ENCODE peak calls at places on chromosomes 16 and 17, in five cellular contexts. Q is K562, Y is SK-N-SH, F is HepG2, W is GM12878. I is an unnamed sample.

GRCh38 chr17:307741-308507 is 44.7 kb downstream of the RPH3AL start:
- DNase-seq in F (no peak), Y (no peak), Q (no peak), W (no peak), I (no peak)

GRCh38 chr17:39794249-39794970 is 56.7 kb downstream of the GRB7 start:
- DNase-seq in W (peak), Y (no peak), Q (no peak), F (no peak), I (no peak)

GRCh38 chr17:50559674-50560184 is 786 bp upstream of the CACNA1G start:
- DNase-seq in Y (peak), Q (peak), F (no peak), W (no peak), I (peak)

GRCh38 chr16:70396209-70396904 is 42.5 kb downstream of the ST3GAL2 start:
- DNase-seq in Q (peak), W (no peak), Y (peak), F (no peak), I (no peak)

GRCh38 chr16:29899516-29900101 is at the start of gene SEZ6L2:
- DNase-seq in F (peak), Y (peak), Q (peak), W (no peak), I (peak)

GRCh38 chr16:28974007-28974436 is 556 bp upstream of the SPNS1 start:
- DNase-seq in Q (peak), W (no peak), F (peak), Y (peak), I (peak)

GRCh38 chr17:72520665-72521303 is 400.0 kb downstream of the SOX9 start:
- DNase-seq in Y (no peak), Q (no peak), W (no peak), F (no peak), I (no peak)

GRCh38 chr17:9389116-9389515 is 186.5 kb downstream of the STX8 start:
- DNase-seq in F (peak), Q (no peak), Y (no peak), W (peak), I (no peak)

GRCh38 chr17:63881935-63882601 is at the start of gene GH2:
- DNase-seq in Y (peak), F (peak), W (no peak), Q (peak), I (peak)

GRCh38 chr16:10114411-10114810 is 67.8 kb downstream of the GRIN2A start:
- DNase-seq in Q (no peak), F (no peak), Y (no peak), W (no peak), I (no peak)

GRCh38 chr17:20955437-20956323 is 87.1 kb downstream of the USP22 start:
- DNase-seq in W (no peak), Q (no peak), Y (no peak), F (peak), I (no peak)

GRCh38 chr16:69906838-69907301 is 44.3 kb upstream of the CLEC18A start:
- DNase-seq in W (no peak), F (no peak), Q (no peak), Y (no peak), I (no peak)

GRCh38 chr17:69317625-69318024 is 9.3 kb downstream of the ABCA5 start:
- DNase-seq in W (no peak), Y (no peak), Q (no peak), F (no peak), I (no peak)

GRCh38 chr17:8420041-8420934 is 15.4 kb upstream of the NDEL1 start:
- DNase-seq in F (peak), W (no peak), Q (peak), Y (peak), I (no peak)

GRCh38 chr16:86072328-86073102 is 173.6 kb downstream of the IRF8 start:
- DNase-seq in Y (peak), F (peak), W (no peak), Q (peak), I (peak)

GRCh38 chr17:61467416-61468262 is 15.4 kb downstream of the TBX4 start:
- DNase-seq in F (no peak), Q (peak), Y (peak), W (no peak), I (peak)

GRCh38 chr16:19912445-19913305 is 28.0 kb upstream of the GPRC5B start:
- DNase-seq in Q (no peak), Y (no peak), F (no peak), W (no peak), I (peak)

GRCh38 chr17:27244481-27245223 is 49.3 kb upstream of the WSB1 start:
- DNase-seq in F (peak), Q (no peak), W (no peak), Y (no peak), I (no peak)

GRCh38 chr16:48583075-48584065 is 26.6 kb downstream of the N4BP1 start:
- DNase-seq in Y (no peak), F (no peak), Q (no peak), W (no peak), I (no peak)

GRCh38 chr17:7183433-7184090 is 4.4 kb upstream of the ASGR1 start:
- DNase-seq in Q (no peak), Y (peak), W (no peak), F (peak), I (no peak)

GRCh38 chr17:17934796-17935195 is 37.4 kb downstream of the TOM1L2 start:
- DNase-seq in Q (no peak), W (no peak), F (no peak), Y (no peak), I (no peak)
- H3K27ac ChIP-seq in Q (no peak), W (no peak), F (no peak), Y (peak), I (no peak)

GRCh38 chr16:66491716-66492064 is 58.2 kb downstream of the TK2 start:
- DNase-seq in W (no peak), Y (no peak), F (no peak), Q (no peak), I (no peak)
- TF ChIP-seq ZBTB33 in W (no peak), Y (no peak), F (no peak), Q (no peak), I (no peak)

GRCh38 chr16:56422896-56423441 is 2.4 kb downstream of the AMFR start:
- DNase-seq in Y (no peak), F (no peak), W (no peak), Q (no peak), I (no peak)

GRCh38 chr16:56425439-56425832 is at the start of gene AMFR:
- DNase-seq in W (no peak), F (peak), Y (peak), Q (peak), I (peak)

GRCh38 chr16:56424791-56425438 is 430 bp downstream of the AMFR start:
- DNase-seq in Q (peak), W (no peak), F (no peak), Y (peak), I (no peak)

GRCh38 chr16:56424404-56424765 is 960 bp downstream of the AMFR start:
- DNase-seq in F (no peak), Q (no peak), W (no peak), Y (no peak), I (no peak)

DNA sequence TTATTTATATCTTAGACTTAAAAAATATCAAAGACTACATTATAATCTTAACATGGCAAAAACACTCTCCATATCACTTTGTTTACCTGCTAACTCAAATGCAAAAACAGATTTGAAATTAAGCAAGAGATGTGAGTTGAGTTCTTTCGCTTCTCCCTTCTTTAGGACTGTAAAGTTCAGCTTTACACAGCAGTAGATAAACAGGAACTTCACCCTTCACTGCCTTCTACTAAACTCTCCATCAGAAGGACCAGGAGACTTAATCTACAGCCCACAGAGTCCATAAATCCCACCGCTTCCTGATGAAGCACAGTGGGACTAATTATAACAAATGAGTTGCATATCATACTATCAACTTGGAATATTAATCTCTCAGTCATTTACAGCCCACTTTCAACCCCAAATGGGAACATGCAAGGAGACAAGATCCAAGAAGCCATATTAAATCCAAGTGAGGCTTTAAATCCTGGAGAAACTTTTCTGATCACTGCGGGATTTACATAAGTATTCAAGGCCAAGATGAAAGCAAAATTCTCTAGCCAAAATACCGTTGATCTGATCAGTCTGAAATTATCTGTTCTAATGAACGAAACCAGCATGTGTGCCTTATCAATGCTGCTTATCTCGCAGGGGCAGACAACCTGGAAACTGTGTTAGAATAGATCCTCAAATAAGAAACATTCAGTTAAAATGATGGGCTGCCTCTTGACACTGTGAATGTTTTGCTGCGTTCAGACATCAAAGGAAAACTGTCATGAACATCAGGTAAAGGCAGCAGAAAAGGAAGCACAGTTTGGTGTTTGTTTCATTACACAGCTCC is 1.6 kb downstream of the AMFR start:
- DNase-seq in Y (peak), Q (no peak), F (peak), W (peak), I (no peak)
- H3K27ac ChIP-seq in Y (no peak), Q (peak), F (peak), W (peak), I (no peak)

DNA sequence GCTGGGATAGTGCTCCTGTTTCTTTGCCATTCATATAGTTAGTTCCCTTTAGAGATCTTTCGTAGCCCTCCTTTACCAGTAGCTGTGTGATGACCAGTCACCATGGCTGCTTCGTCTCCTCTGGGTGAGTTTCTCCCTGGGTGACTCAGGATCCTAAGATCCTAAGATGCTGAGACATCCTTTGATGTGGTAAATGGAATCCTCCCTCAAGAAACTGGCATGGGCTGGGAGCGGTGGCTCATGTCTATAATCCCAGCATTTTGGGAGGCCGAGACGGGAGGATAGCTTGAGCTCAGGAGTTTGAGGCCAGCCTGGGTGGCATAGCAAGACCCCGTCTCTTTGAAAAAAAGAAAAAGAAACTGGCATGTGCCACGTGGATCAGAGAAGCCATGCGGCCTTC is 5.9 kb downstream of the PHAF1 start:
- DNase-seq in Q (no peak), W (no peak), F (no peak), Y (no peak), I (peak)
- TF ChIP-seq ZBTB33 in Q (no peak), W (no peak), F (no peak), Y (no peak), I (no peak)

DNA sequence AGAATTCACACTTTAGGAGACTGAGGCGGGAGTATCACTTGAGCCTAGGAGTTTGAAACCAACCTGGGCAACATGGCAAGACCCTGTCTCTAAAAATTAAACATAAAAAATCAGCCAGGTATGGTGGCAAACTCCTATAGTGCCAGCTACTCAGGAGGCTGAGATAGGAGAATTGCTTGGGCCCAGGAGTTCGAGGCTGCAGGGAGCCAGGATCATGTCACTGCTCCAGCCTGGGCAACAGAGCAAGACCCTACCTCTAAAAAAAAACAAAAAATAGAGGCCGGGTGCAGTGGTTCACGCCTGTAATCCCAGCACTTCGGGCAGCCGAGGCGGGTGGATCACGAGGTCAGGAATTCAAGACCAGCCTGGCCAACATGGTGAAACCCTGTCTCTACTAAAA is 8.9 kb upstream of the GPT2 start:
- DNase-seq in Y (no peak), Q (no peak), F (no peak), W (no peak), I (no peak)
- H3K27ac ChIP-seq in Y (no peak), Q (no peak), F (no peak), W (no peak), I (no peak)

GRCh38 chr16:67277294-67277998 is 1.9 kb upstream of the PLEKHG4 start:
- DNase-seq in Q (peak), W (no peak), F (peak), Y (no peak), I (peak)

GRCh38 chr16:67277999-67278772 is 1.1 kb upstream of the PLEKHG4 start:
- DNase-seq in Y (no peak), Q (no peak), W (no peak), F (peak), I (no peak)

GRCh38 chr16:67279296-67280089 is at the start of gene PLEKHG4:
- DNase-seq in Q (no peak), F (peak), W (peak), Y (peak), I (peak)

GRCh38 chr16:67280090-67281015 is 1.0 kb downstream of the PLEKHG4 start:
- DNase-seq in F (no peak), W (no peak), Y (no peak), Q (no peak), I (no peak)

DNA sequence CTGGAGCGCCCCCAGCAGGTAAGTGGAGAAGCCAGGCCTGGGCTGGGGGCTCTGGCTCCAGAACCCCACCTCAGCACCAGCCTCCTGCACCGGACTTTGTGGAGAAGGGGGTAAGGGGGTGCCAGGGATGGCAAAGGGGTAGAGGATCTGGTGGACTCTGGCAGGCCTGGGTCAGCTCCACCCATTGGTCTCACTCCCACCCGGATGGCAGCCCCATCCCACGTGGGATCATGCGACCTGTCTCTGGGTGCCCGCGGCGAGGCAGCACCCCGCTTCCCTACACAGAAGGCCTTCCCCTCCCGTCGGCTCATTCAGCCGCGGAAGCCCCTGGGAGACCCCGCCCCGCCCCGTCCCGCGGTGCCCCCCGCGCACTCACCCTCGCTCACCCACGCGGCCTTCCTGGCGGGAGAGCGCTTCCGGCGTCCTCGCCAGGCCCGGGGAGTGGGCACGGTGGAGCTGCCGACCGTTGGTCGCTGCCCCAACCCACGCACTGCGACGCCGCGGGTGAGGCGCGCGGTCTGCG is 498 bp upstream of the PLEKHG4 start:
- DNase-seq in W (no peak), Y (peak), F (no peak), Q (peak), I (no peak)
- TF ChIP-seq ZBTB33 in W (no peak), Y (no peak), F (no peak), Q (no peak), I (no peak)

I was measured in HCT116.